ENCODE peak calls at places on chromosome 17, in ten cellular contexts. C is tibial nerve, D is Peyer's patch, P is mammary epithelial cell, T is cardiac muscle cell, Q is dorsolateral prefrontal cortex, B is foreskin keratinocyte, J is keratinocyte, V is RWPE1, W is endodermal cell. N is an unnamed sample.

GRCh38 chr17:41383690-41384089 is 1.6 kb upstream of the KRT34 start:
- DNase-seq in Q (no peak), B (no peak), V (no peak), J (no peak), T (no peak), W (peak), P (no peak), C (no peak), D (no peak), N (no peak)

GRCh38 chr17:2087597-2088211 is 32.8 kb downstream of the HIC1 start:
- DNase-seq in W (no peak), B (no peak), P (no peak), T (no peak), C (no peak), Q (no peak), J (no peak), D (peak), V (no peak), N (no peak)

GRCh38 chr17:50533720-50534148 is 1.2 kb downstream of the EPN3 start:
- DNase-seq in D (no peak), V (no peak), T (peak), Q (peak), B (no peak), J (no peak), W (peak), P (no peak), C (peak), N (peak)

GRCh38 chr17:50452627-50453300 is 15.9 kb downstream of the CHAD start:
- DNase-seq in B (no peak), Q (no peak), C (no peak), P (peak), V (peak), W (no peak), J (peak), T (no peak), D (no peak), N (no peak)

GRCh38 chr17:1714488-1714979 is 4.4 kb upstream of the TLCD2 start:
- DNase-seq in C (peak), P (peak), D (peak), Q (peak), W (peak), B (peak), V (peak), J (no peak), T (peak), N (peak)

GRCh38 chr17:49715221-49715620 is 7.5 kb upstream of the SLC35B1 start:
- DNase-seq in Q (no peak), J (no peak), P (no peak), T (no peak), B (no peak), D (no peak), C (no peak), W (no peak), V (no peak), N (no peak)

GRCh38 chr17:41796066-41796895 is 9.8 kb upstream of the JUP start:
- DNase-seq in W (no peak), T (no peak), B (no peak), P (peak), C (no peak), Q (no peak), D (no peak), V (no peak), J (no peak), N (peak)

GRCh38 chr17:17783825-17784598 is 52.8 kb downstream of the SREBF1 start:
- DNase-seq in C (peak), J (no peak), P (no peak), D (peak), T (peak), W (peak), B (no peak), V (no peak), Q (peak), N (peak)

GRCh38 chr17:9274973-9275372 is 253.7 kb downstream of the NTN1 start:
- DNase-seq in J (no peak), B (no peak), Q (no peak), D (no peak), T (no peak), P (no peak), C (no peak), W (no peak), V (no peak), N (no peak)

GRCh38 chr17:50290074-50290702 is 15.9 kb downstream of the TMEM92 start:
- DNase-seq in C (peak), J (peak), Q (no peak), V (peak), W (peak), D (peak), T (no peak), B (peak), P (peak), N (peak)

GRCh38 chr17:5785867-5786509 is 201.7 kb upstream of the NLRP1 start:
- DNase-seq in Q (no peak), D (no peak), T (no peak), V (no peak), W (no peak), P (peak), B (no peak), J (no peak), C (no peak), N (no peak)
- TF ChIP-seq CTCF in Q (no peak), D (no peak), T (no peak), V (no peak), W (peak), P (no peak), B (no peak), J (no peak), C (no peak), N (no peak)

GRCh38 chr17:4836221-4836620 is 3.1 kb downstream of the MINK1 start:
- DNase-seq in T (no peak), B (no peak), W (no peak), P (no peak), C (no peak), Q (no peak), J (no peak), D (no peak), V (no peak), N (no peak)

GRCh38 chr17:4839221-4839620 is 6.1 kb downstream of the MINK1 start:
- DNase-seq in Q (no peak), D (no peak), C (no peak), V (no peak), P (no peak), J (no peak), B (no peak), W (no peak), T (no peak), N (no peak)

GRCh38 chr17:4839965-4840892 is 7.1 kb downstream of the MINK1 start:
- DNase-seq in Q (no peak), P (no peak), W (no peak), J (no peak), C (no peak), T (no peak), V (no peak), B (no peak), D (no peak), N (no peak)

GRCh38 chr17:4838306-4838785 is 5.2 kb downstream of the MINK1 start:
- DNase-seq in D (no peak), J (no peak), C (no peak), Q (no peak), B (no peak), V (no peak), P (no peak), T (no peak), W (no peak), N (no peak)

GRCh38 chr17:4837471-4838305 is 4.5 kb downstream of the MINK1 start:
- DNase-seq in W (no peak), T (no peak), V (no peak), B (no peak), J (no peak), D (no peak), Q (no peak), C (no peak), P (no peak), N (no peak)
- H3K27ac ChIP-seq in W (no peak), T (peak), V (no peak), B (no peak), J (peak), D (no peak), Q (peak), C (peak), P (no peak), N (no peak)

DNA sequence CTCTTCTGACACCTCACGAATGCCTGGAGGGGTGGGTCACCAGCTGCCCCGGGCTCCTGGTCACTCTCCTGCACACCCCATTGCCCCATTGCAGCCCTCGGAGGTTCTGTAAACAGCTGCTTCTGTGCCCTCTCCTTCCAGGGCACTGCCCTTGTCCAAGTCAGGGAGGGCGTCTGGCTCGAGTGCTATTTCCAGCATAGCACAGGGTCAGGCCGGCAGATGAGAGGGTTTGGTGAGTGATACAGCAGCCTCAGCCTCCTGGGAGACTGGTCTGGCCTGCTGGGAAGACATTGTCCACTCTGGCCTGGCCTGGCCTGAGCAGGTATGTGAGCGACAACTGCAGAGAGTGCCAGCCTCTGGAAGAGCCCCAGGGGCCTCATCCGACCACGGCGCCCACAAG is 105.7 kb upstream of the SDK2 start:
- DNase-seq in C (no peak), Q (no peak), B (no peak), P (no peak), T (no peak), W (no peak), J (no peak), V (no peak), D (no peak), N (no peak)
- TF ChIP-seq CTCF in C (no peak), Q (no peak), B (no peak), P (no peak), T (no peak), W (no peak), J (no peak), V (no peak), D (no peak), N (no peak)

DNA sequence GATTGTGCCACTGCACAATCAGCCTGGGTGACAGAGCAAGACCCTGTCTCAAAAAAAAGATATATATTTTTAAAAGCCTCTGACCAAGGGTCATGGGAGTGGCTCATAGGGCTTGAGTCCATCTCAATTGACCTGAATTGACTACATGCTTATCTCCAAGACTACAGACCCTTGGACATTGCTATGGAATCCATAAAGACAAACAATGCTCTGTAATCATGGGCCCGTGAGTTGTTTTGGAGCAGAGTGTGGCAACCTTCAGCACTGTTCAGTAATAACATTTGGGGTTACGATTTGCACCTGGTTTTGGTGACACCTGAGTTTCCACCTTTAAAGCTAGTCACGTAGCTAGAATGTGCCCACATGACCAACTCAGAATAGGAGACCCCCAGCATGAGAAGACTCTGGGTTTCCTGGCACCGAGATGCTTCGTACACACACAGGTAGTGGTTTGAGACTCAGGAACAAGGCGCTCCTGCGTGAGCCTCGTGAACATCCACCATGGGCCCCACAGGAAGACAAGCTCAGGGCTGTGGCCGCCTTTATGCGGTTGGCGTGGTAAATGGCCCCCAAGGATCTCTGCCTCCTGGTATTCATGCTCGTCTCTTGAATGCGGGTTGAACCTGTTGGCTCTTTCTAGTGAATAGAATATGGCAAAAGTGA is 66.6 kb upstream of the RPH3AL start:
- DNase-seq in T (no peak), P (no peak), J (no peak), V (no peak), Q (no peak), W (no peak), B (no peak), D (peak), C (no peak), N (peak)
- H3K27ac ChIP-seq in T (no peak), P (no peak), J (no peak), V (no peak), Q (no peak), W (no peak), B (no peak), D (peak), C (no peak), N (peak)